ENCODE peak calls at places on chromosomes 4 and X, in nine cellular contexts. L is retina, T is AG09309, F is lung, I is pancreas, P is ELF-1, S is body of pancreas, N is fibroblast of mammary gland, H is NCI-H1417. D is an unnamed sample.

GRCh38 chr4:7657545-7658296 is 223.0 kb upstream of the PSAPL1 start:
- DNase-seq in L (no peak), T (no peak), F (no peak), I (no peak), P (no peak), S (no peak), N (no peak), H (no peak), D (no peak)

GRCh38 chr4:125401784-125402183 is 87.0 kb downstream of the FAT4 start:
- DNase-seq in L (no peak), T (no peak), F (no peak), I (no peak), P (no peak), S (no peak), N (no peak), H (no peak), D (no peak)

GRCh38 chrX:13029831-13030771 is 14.3 kb downstream of the FAM9C start:
- DNase-seq in L (peak; percentile 11), T (no peak), F (no peak), I (no peak), P (peak; percentile 83), S (no peak), N (no peak), H (peak; percentile 24), D (peak; percentile 19)

GRCh38 chrX:54615109-54615508 is 85.1 kb downstream of the GNL3L start:
- DNase-seq in L (no peak), T (no peak), F (no peak), I (no peak), P (no peak), S (no peak), N (no peak), H (no peak), D (no peak)

GRCh38 chr4:125140966-125141495 is 173.7 kb upstream of the FAT4 start:
- DNase-seq in L (no peak), T (peak; percentile 10), F (no peak), I (no peak), P (no peak), S (no peak), N (peak; percentile 43), H (no peak), D (no peak)

GRCh38 chrX:115582035-115582870 is 21.3 kb downstream of the PLS3 start:
- DNase-seq in L (no peak), T (no peak), F (no peak), I (no peak), P (no peak), S (no peak), N (no peak), H (no peak), D (no peak)

GRCh38 chr4:101334963-101335572 is 12.3 kb downstream of the PPP3CA start:
- DNase-seq in L (no peak), T (no peak), F (no peak), I (no peak), P (no peak), S (peak; percentile 11), N (no peak), H (peak; percentile 15), D (peak; percentile 52)

GRCh38 chr4:184317234-184317918 is 99.7 kb upstream of the ENPP6 start:
- DNase-seq in L (no peak), T (no peak), F (no peak), I (no peak), P (no peak), S (no peak), N (no peak), H (no peak), D (no peak)

GRCh38 chrX:33211356-33212254 is at the start of gene DMD:
- DNase-seq in L (no peak), T (no peak), F (peak; percentile 48), I (no peak), P (peak; percentile 52), S (peak; percentile 50), N (peak; percentile 61), H (no peak), D (no peak)

GRCh38 chr4:150149381-150149780 is 71.1 kb downstream of the DCLK2 start:
- DNase-seq in L (no peak), T (peak; percentile 76), F (no peak), I (no peak), P (no peak), S (no peak), N (peak; percentile 56), H (no peak), D (no peak)

GRCh38 chr4:108109111-108109510 is 59.6 kb downstream of the LEF1 start:
- DNase-seq in L (no peak), T (no peak), F (no peak), I (no peak), P (no peak), S (no peak), N (no peak), H (peak; percentile 36), D (no peak)

GRCh38 chr4:118277243-118277642 is 75.6 kb downstream of the PRSS12 start:
- DNase-seq in L (no peak), T (no peak), F (no peak), I (no peak), P (peak; percentile 34), S (no peak), N (no peak), H (peak; percentile 18), D (no peak)

GRCh38 chrX:53656845-53657244 is 29.7 kb downstream of the HUWE1 start:
- DNase-seq in L (no peak), T (no peak), F (no peak), I (no peak), P (no peak), S (no peak), N (no peak), H (no peak), D (no peak)

GRCh38 chrX:20529301-20529700 is 262.6 kb upstream of the RPS6KA3 start:
- DNase-seq in L (peak; percentile 26), T (no peak), F (no peak), I (no peak), P (peak; percentile 23), S (no peak), N (no peak), H (peak; percentile 60), D (peak; percentile 31)

GRCh38 chr4:87258677-87259076 is 38.3 kb upstream of the KLHL8 start:
- DNase-seq in L (no peak), T (no peak), F (no peak), I (no peak), P (no peak), S (no peak), N (no peak), H (no peak), D (no peak)

GRCh38 chr4:153204247-153205027 is at the start of gene TRIM2:
- DNase-seq in L (peak; percentile 52), T (no peak), F (peak; percentile 79), I (peak; percentile 85), P (peak; percentile 63), S (peak; percentile 95), N (peak; percentile 81), H (peak; percentile 70), D (peak; percentile 66)

GRCh38 chrX:115940348-115940747 is 230.2 kb upstream of the AGTR2 start:
- DNase-seq in L (no peak), T (no peak), F (no peak), I (no peak), P (no peak), S (no peak), N (no peak), H (no peak), D (peak; percentile 22)

GRCh38 chr4:55435136-55435535 is 39.4 kb downstream of the TMEM165 start:
- DNase-seq in L (no peak), T (no peak), F (no peak), I (no peak), P (no peak), S (no peak), N (peak; percentile 49), H (no peak), D (no peak)

GRCh38 chrX:10467793-10468192 is 152.6 kb downstream of the MID1 start:
- DNase-seq in L (no peak), T (no peak), F (no peak), I (no peak), P (no peak), S (no peak), N (peak; percentile 29), H (no peak), D (no peak)

GRCh38 chrX:127011629-127012028 is 192.1 kb downstream of the PRR32 start:
- DNase-seq in L (no peak), T (no peak), F (no peak), I (no peak), P (no peak), S (no peak), N (no peak), H (no peak), D (no peak)

GRCh38 chrX:23694606-23695005 is 27.3 kb downstream of the PRDX4 start:
- DNase-seq in L (peak; percentile 5), T (no peak), F (peak; percentile 61), I (peak; percentile 52), P (peak; percentile 28), S (peak; percentile 48), N (peak; percentile 62), H (peak; percentile 80), D (peak; percentile 52)

GRCh38 chrX:15786930-15787329 is 3.4 kb upstream of the ZRSR2 start:
- DNase-seq in L (no peak), T (no peak), F (no peak), I (no peak), P (peak; percentile 32), S (peak; percentile 2), N (no peak), H (peak; percentile 59), D (no peak)

GRCh38 chr4:105859233-105859632 is 36.0 kb upstream of the NPNT start:
- DNase-seq in L (no peak), T (peak; percentile 33), F (no peak), I (no peak), P (no peak), S (no peak), N (peak; percentile 77), H (no peak), D (no peak)

GRCh38 chr4:147732516-147733193 is 767 bp downstream of the ARHGAP10 start:
- DNase-seq in L (no peak), T (no peak), F (peak; percentile 52), I (peak; percentile 54), P (peak; percentile 85), S (peak; percentile 43), N (peak; percentile 35), H (peak; percentile 75), D (peak; percentile 22)

GRCh38 chr4:83644677-83645639 is 109.0 kb downstream of the GPAT3 start:
- DNase-seq in L (peak; percentile 44), T (peak; percentile 32), F (no peak), I (no peak), P (no peak), S (peak; percentile 51), N (peak; percentile 74), H (peak; percentile 82), D (peak; percentile 3)

D was measured in NCI-H146.